ENCODE peak calls at places on chromosomes 13 and 19, in eight cellular contexts. O is hepatocyte; Y is CD8-positive, alpha-beta T cell; B is spleen; Z is tibial nerve; N is fibroblast of lung; V is PC-9; Q is cardiac muscle cell. M is an unnamed sample.

GRCh38 chr19:56189785-56190184 is 7.8 kb downstream of the ZSCAN5B start:
- DNase-seq in O (no peak), Y (no peak), B (no peak), Z (no peak), N (no peak), V (no peak), Q (no peak), M (no peak)

GRCh38 chr19:15324791-15325519 is 7.4 kb downstream of the BRD4 start:
- DNase-seq in O (no peak), Y (peak; percentile 40), B (peak; percentile 64), Z (no peak), N (no peak), V (no peak), Q (peak; percentile 32), M (no peak)

GRCh38 chr13:75544681-75545333 is 4.8 kb upstream of the UCHL3 start:
- DNase-seq in O (no peak), Y (no peak), B (no peak), Z (no peak), N (peak; percentile 85), V (no peak), Q (no peak), M (no peak)

GRCh38 chr13:110617326-110618072 is 2.2 kb downstream of the NAXD start:
- DNase-seq in O (peak; percentile 69), Y (no peak), B (no peak), Z (no peak), N (peak; percentile 79), V (no peak), Q (no peak), M (peak; percentile 54)

GRCh38 chr13:109783447-109783814 is 3.0 kb downstream of the IRS2 start:
- DNase-seq in O (no peak), Y (no peak), B (no peak), Z (no peak), N (no peak), V (no peak), Q (no peak), M (no peak)

GRCh38 chr13:79775830-79776229 is 294.9 kb downstream of the NDFIP2 start:
- DNase-seq in O (peak; percentile 64), Y (no peak), B (no peak), Z (no peak), N (peak; percentile 83), V (peak; percentile 54), Q (peak; percentile 81), M (no peak)

GRCh38 chr13:102948006-102948405 is 102.2 kb downstream of the ERCC5 start:
- DNase-seq in O (peak; percentile 38), Y (no peak), B (no peak), Z (no peak), N (peak; percentile 5), V (no peak), Q (no peak), M (no peak)

GRCh38 chr13:110287031-110287828 is 19.7 kb downstream of the COL4A1 start:
- DNase-seq in O (no peak), Y (no peak), B (no peak), Z (no peak), N (peak; percentile 74), V (peak; percentile 71), Q (peak; percentile 28), M (no peak)

GRCh38 chr13:97460004-97460756 is 26.2 kb downstream of the RAP2A start:
- DNase-seq in O (no peak), Y (no peak), B (no peak), Z (no peak), N (peak; percentile 12), V (no peak), Q (no peak), M (no peak)

DNA sequence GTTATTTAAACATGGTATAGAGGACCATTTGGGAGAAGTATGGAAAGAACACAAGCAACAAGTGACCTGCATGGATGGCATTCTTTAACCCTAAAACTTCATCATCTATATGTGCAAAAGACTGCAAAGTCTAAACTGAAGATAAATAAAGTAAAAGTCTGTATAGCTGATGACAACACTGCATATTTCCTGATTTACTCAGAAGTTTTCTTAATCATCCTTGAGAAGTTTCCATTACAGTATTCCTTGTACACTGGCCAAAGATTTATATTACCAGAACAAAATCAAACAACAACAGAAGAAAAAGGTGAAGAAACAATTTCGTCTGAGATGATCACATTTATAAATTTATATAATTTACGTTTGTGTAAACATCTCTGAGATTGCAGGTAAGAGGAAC is 805.7 kb downstream of the PCDH9 start:
- DNase-seq in O (no peak), Y (no peak), B (no peak), Z (no peak), N (peak; percentile 78), V (no peak), Q (no peak), M (no peak)
- H3K27ac ChIP-seq in O (no peak overlapping the region), Y (no peak overlapping the region), B (no peak overlapping the region), Z (no peak overlapping the region), N (no peak overlapping the region), V (no peak overlapping the region), Q (no peak overlapping the region), M (no peak overlapping the region)

DNA sequence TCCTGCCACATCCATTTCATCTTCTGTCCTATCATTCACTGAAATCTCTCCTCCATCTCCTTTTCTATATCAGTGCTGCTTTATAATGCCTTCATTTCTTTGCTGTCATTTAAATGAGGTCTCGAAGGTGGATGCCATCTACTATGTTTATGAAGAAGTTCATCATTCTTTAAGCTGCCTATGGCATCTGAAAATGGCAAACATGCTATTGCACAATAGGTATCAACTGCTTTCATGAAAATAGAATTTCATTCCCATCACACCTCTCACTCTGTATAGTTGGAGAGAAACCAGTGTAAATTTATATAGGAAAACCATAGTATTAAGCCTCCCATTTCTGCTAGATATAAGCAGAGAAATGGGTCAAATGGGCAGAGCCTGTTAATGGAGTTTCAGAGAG is 100.2 kb downstream of the FGF9 start:
- DNase-seq in O (no peak), Y (no peak), B (no peak), Z (no peak), N (no peak), V (no peak), Q (no peak), M (no peak)
- H3K27me3 ChIP-seq in O (no peaks in the 10 kb centered on the region), Y (peaks cover 7% of the 10 kb centered on the region), B (no peaks in the 10 kb centered on the region), Z (no peaks in the 10 kb centered on the region), N (no peaks in the 10 kb centered on the region), V (peaks cover 25% of the 10 kb centered on the region), Q (peaks cover 2% of the 10 kb centered on the region), M (no peaks in the 10 kb centered on the region)

DNA sequence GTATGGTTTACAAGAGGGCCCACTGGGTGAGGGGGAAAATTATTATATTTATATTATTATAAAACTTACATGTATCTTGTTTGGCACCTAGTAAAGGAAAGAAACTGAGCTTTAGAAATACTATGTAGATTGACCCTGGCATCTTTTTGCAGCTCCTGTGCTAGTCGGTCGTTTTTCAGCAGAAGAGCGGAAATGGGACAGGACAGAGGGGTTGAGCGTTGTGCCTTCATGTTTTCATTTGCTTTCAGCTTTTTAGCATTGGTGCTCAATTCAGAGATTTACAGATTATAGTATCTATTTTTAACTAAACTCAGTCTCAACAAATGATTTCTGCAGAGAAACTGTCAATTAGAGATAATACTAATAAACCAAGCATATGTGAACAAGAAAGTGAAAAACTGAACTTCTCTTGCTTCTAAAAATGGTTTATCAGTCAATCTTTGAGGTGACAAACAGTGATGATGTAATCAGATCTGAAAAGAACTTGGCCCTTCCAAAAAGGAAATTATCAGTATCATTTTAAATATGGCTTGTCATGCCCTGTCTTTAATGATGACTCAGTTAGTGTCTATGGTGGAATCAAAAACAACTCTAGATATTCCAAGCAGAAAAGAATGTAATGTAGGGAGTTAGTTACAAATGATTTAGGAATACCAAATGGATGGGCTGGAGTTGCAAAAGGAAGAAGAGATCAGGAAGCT is 56.9 kb upstream of the KCTD4 start:
- DNase-seq in O (no peak), Y (no peak), B (no peak), Z (no peak), N (peak; percentile 57), V (no peak), Q (no peak), M (no peak)
- H3K27ac ChIP-seq in O (no peak overlapping the region), Y (no peak overlapping the region), B (no peak overlapping the region), Z (no peak overlapping the region), N (no peak overlapping the region), V (peak overlapping the region; percentile 24), Q (no peak overlapping the region), M (no peak overlapping the region)

DNA sequence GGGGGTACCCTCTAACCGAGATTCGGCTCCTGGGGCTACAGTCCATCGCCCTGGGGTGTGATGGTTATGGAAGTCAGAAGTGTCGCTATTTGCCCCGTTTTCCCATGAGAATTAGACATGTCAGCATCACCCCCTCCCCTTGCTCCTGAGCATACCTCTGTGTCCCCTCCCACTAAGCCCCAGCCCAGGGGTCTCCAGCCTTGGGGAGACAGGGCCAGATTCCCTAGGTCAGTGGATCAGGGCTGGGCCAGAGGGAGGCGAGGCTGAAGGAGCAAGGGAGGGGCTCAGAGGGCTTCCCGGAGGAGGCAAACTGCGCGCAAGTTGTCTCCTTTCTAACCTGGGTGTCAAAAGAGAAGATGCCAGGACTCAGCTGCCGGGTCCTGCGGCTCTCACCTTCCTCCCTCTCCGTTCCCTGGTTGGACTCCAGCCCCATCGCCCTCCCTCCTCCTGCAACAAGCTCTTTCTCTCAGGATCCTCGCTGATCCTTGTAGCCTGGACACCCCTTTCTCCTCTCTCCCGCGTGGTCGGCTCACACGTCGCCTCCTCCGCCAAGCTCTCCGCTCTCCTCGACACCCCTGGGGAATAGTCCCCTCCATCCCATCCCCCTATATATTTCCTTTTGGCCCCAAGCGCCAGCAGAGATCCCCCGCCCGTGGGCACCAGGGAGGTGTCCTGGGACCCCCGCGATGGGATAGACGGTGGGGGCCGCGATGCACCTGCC is 459 bp upstream of the TMEM59L start:
- DNase-seq in O (no peak), Y (no peak), B (no peak), Z (no peak), N (no peak), V (no peak), Q (no peak), M (no peak)
- H3K27me3 ChIP-seq in O (peaks cover 87% of the 10 kb centered on the region), Y (peaks cover 46% of the 10 kb centered on the region), B (peaks cover 85% of the 10 kb centered on the region), Z (peaks cover 98% of the 10 kb centered on the region), N (peaks cover 71% of the 10 kb centered on the region), V (peaks cover 89% of the 10 kb centered on the region), Q (peaks cover 90% of the 10 kb centered on the region), M (peaks cover 60% of the 10 kb centered on the region)

GRCh38 chr19:50197348-50197747 is 6.1 kb upstream of the MYH14 start:
- DNase-seq in O (no peak), Y (no peak), B (no peak), Z (no peak), N (no peak), V (no peak), Q (no peak), M (no peak)
- H3K27ac ChIP-seq in O (no peak overlapping the region), Y (no peak overlapping the region), B (no peak overlapping the region), Z (no peak overlapping the region), N (no peak overlapping the region), V (no peak overlapping the region), Q (no peak overlapping the region), M (no peak overlapping the region)

DNA sequence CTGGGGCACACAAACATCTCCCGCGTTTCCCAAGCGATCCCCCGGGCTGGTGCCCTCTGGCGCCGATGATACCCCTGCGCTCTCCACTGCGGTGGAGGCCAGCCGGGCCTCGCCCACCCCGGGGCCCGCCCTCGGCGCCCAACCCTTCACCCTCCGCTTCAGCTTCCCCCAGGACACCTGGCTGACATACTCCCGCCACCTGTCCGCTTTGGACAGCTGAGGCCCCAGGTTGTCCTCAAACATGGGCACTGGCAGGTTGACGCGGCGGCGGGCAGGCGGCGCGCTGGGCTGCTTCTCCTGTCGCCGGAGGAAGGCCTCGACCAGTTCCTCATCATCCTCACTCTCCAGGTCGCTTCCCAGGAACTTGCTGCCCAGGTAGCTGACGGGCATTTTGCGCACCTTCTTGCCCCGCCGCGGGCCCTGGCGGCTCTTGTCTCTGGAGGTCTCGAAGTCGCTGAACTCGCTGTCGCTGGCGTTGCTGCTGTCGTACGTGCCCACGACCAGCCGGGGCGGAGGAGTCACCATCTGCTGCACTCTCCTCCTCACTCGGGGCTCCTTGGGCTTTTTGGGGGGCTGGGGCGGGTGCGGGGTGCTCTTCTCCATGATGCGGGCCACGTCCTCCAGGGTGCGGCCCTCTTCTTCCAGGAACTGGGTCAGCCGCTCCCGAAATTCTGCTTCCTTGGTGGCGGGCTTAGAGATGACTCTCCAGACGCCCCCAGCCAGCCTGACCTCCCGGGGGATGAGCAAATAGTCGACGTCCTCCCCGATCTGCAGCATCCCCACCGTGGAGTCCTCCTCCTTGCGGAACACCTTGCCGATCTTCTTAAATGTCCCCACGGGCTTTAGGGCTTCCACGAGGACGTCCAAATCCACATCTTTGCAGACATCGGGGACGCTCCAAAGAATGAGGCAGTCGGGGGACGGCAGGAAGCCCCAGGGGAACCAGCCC is 1.1 kb downstream of the CCDC8 start:
- DNase-seq in O (peak; percentile 40), Y (no peak), B (no peak), Z (no peak), N (no peak), V (no peak), Q (peak; percentile 54), M (no peak)
- H3K27me3 ChIP-seq in O (no peaks in the 10 kb centered on the region), Y (peaks cover 41% of the 10 kb centered on the region), B (peaks cover 34% of the 10 kb centered on the region), Z (peaks cover 69% of the 10 kb centered on the region), N (no peaks in the 10 kb centered on the region), V (peaks cover 43% of the 10 kb centered on the region), Q (no peaks in the 10 kb centered on the region), M (no peaks in the 10 kb centered on the region)

M was measured in upper lobe of left lung.